ENCODE peak calls at places on chromosome 6, in eight cellular contexts. E is activated gamma-delta T cell treated with anti-CD3 and anti-CD28 coated beads, Interleukin-2, amount 50 U/mL, for 16 hours; M is NCI-H524 treated with DMSO at 0.1 percent for 48 hours; P is HEK293T; I is A172; K is lung; O is central memory CD4-positive, alpha-beta T cell; N is activated CD4-positive, alpha-beta T cell treated with anti-CD3 and anti-CD28 coated beads for 4 hours. C is an unnamed sample.

GRCh38 chr6:4914412-4915159 is 89.3 kb downstream of the RPP40 start:
- DNase-seq in E (no peak), M (no peak), P (no peak), I (no peak), N (no peak), O (no peak), K (no peak), C (no peak)

GRCh38 chr6:16551466-16551865 is 209.8 kb downstream of the ATXN1 start:
- DNase-seq in P (no peak), N (no peak), I (no peak), M (no peak), K (no peak), E (no peak), O (no peak), C (no peak)

GRCh38 chr6:45388328-45388727 is 10.6 kb upstream of the SUPT3H start:
- DNase-seq in E (no peak), P (no peak), O (no peak), N (no peak), M (no peak), K (no peak), I (no peak), C (no peak)

GRCh38 chr6:43978473-43979360 is 148.5 kb downstream of the MRPL14 start:
- DNase-seq in O (no peak), M (no peak), K (no peak), P (no peak), I (no peak), N (no peak), E (no peak), C (no peak)

GRCh38 chr6:53287336-53288225 is 61.2 kb downstream of the ELOVL5 start:
- DNase-seq in O (no peak), P (no peak), M (no peak), E (no peak), K (no peak), I (no peak), N (no peak), C (no peak)

GRCh38 chr6:33194431-33194979 is 2.2 kb upstream of the COL11A2 start:
- DNase-seq in M (no peak), P (no peak), K (no peak), N (no peak), O (no peak), I (no peak), E (no peak), C (no peak)

GRCh38 chr6:144171406-144171805 is 21.1 kb downstream of the STX11 start:
- DNase-seq in K (no peak), I (no peak), N (no peak), M (no peak), P (no peak), E (no peak), O (no peak), C (no peak)

GRCh38 chr6:11111769-11112437 is 378 bp upstream of the ERVFRD-1 start:
- DNase-seq in O (peak), E (no peak), N (no peak), M (no peak), P (no peak), I (no peak), K (no peak), C (no peak)

GRCh38 chr6:57190140-57190539 is 18.0 kb downstream of the BAG2 start:
- DNase-seq in E (no peak), K (no peak), N (no peak), P (no peak), M (no peak), I (peak), O (no peak), C (no peak)

GRCh38 chr6:72522735-72523141 is 99.1 kb upstream of the KCNQ5 start:
- DNase-seq in O (no peak), P (peak), M (peak), K (no peak), I (no peak), N (no peak), E (no peak), C (no peak)

GRCh38 chr6:118709859-118710350 is 58.5 kb upstream of the CEP85L start:
- DNase-seq in N (peak), O (peak), M (peak), E (peak), I (peak), K (peak), P (no peak), C (peak)

GRCh38 chr6:106670236-106670635 is 40.9 kb downstream of the QRSL1 start:
- DNase-seq in E (no peak), K (no peak), M (no peak), O (no peak), P (no peak), I (no peak), N (no peak), C (no peak)

GRCh38 chr6:104421650-104422049 is 438.1 kb downstream of the HACE1 start:
- DNase-seq in P (no peak), E (no peak), O (no peak), I (no peak), M (no peak), N (no peak), K (no peak), C (no peak)

GRCh38 chr6:47187883-47188587 is 121.7 kb downstream of the TNFRSF21 start:
- DNase-seq in M (no peak), N (no peak), P (no peak), I (no peak), O (no peak), K (no peak), E (no peak), C (no peak)

GRCh38 chr6:37538107-37538506 is 38.4 kb upstream of the CCDC167 start:
- DNase-seq in I (no peak), N (no peak), O (no peak), E (no peak), P (peak), K (no peak), M (no peak), C (no peak)

GRCh38 chr6:156695747-156696146 is 81.4 kb upstream of the ARID1B start:
- DNase-seq in N (no peak), I (no peak), P (no peak), O (no peak), M (no peak), K (no peak), E (no peak), C (no peak)

GRCh38 chr6:79425589-79426311 is 111.5 kb downstream of the LCA5 start:
- DNase-seq in K (no peak), E (no peak), I (no peak), M (no peak), N (no peak), P (no peak), O (no peak), C (no peak)

GRCh38 chr6:130826442-130827246 is 562 bp upstream of the SMLR1 start:
- DNase-seq in O (no peak), P (no peak), N (no peak), M (no peak), K (no peak), E (no peak), I (no peak), C (no peak)

GRCh38 chr6:170102582-170103481 is 188.0 kb downstream of the DLL1 start:
- DNase-seq in K (no peak), P (no peak), N (no peak), E (no peak), O (no peak), I (no peak), M (no peak), C (peak)

GRCh38 chr6:109820706-109821350 is 129.7 kb downstream of the FIG4 start:
- DNase-seq in E (no peak), I (no peak), O (no peak), P (no peak), M (no peak), K (no peak), N (no peak), C (no peak)

GRCh38 chr6:77633993-77634392 is 18.8 kb upstream of the MEI4 start:
- DNase-seq in O (no peak), N (no peak), I (peak), M (no peak), E (no peak), K (no peak), P (no peak), C (no peak)

GRCh38 chr6:145531822-145532221 is 203.5 kb downstream of the EPM2A start:
- DNase-seq in K (no peak), P (no peak), O (no peak), I (no peak), M (no peak), N (no peak), E (no peak), C (no peak)

GRCh38 chr6:95249176-95249575 is 328.2 kb upstream of the MANEA start:
- DNase-seq in I (peak), K (no peak), E (no peak), O (no peak), N (no peak), M (no peak), P (no peak), C (no peak)

C was measured in stomach.